ENCODE peak calls at places on chromosomes 12 and 14, in eight cellular contexts. F, P, X, W, O, N, Y and R are unnamed samples.

GRCh38 chr14:33057585-33057984 is 118.9 kb downstream of the NPAS3 start:
- DNase-seq in F (no peak), P (no peak), X (no peak), W (no peak), O (no peak), N (no peak), Y (no peak), R (no peak)

GRCh38 chr14:51534623-51535022 is 117.1 kb upstream of the FRMD6 start:
- DNase-seq in F (no peak), P (no peak), X (peak; percentile 68), W (no peak), O (no peak), N (no peak), Y (no peak), R (no peak)

GRCh38 chr12:132400011-132400641 is 70.7 kb upstream of the GALNT9 start:
- DNase-seq in F (no peak), P (peak; percentile 16), X (no peak), W (no peak), O (no peak), N (no peak), Y (peak; percentile 28), R (no peak)

GRCh38 chr12:6135071-6135470 is 10.6 kb upstream of the VWF start:
- DNase-seq in F (no peak), P (no peak), X (no peak), W (no peak), O (no peak), N (no peak), Y (no peak), R (no peak)

GRCh38 chr12:77751939-77752338 is 78.8 kb upstream of the NAV3 start:
- DNase-seq in F (no peak), P (no peak), X (no peak), W (no peak), O (no peak), N (no peak), Y (no peak), R (no peak)

GRCh38 chr12:24304285-24304684 is 354.8 kb upstream of the SOX5 start:
- DNase-seq in F (no peak), P (no peak), X (no peak), W (no peak), O (no peak), N (no peak), Y (no peak), R (no peak)

GRCh38 chr14:32590157-32590556 is 261.1 kb downstream of the AKAP6 start:
- DNase-seq in F (no peak), P (no peak), X (no peak), W (no peak), O (no peak), N (no peak), Y (no peak), R (no peak)

GRCh38 chr12:7628401-7628961 is 37.2 kb downstream of the APOBEC1 start:
- DNase-seq in F (no peak), P (no peak), X (no peak), W (no peak), O (peak; percentile 50), N (no peak), Y (peak; percentile 31), R (no peak)

GRCh38 chr14:30620178-30620577 is 1.9 kb upstream of the SCFD1 start:
- DNase-seq in F (no peak), P (no peak), X (peak; percentile 42), W (no peak), O (no peak), N (peak; percentile 34), Y (no peak), R (no peak)

GRCh38 chr12:29518407-29518806 is 20.9 kb upstream of the OVCH1 start:
- DNase-seq in F (no peak), P (no peak), X (no peak), W (no peak), O (no peak), N (no peak), Y (no peak), R (no peak)

GRCh38 chr14:75150150-75150549 is 23.3 kb upstream of the NEK9 start:
- DNase-seq in F (no peak), P (no peak), X (peak; percentile 57), W (no peak), O (no peak), N (no peak), Y (no peak), R (no peak)

GRCh38 chr14:89186850-89187376 is 230.1 kb downstream of the FOXN3 start:
- DNase-seq in F (no peak), P (no peak), X (peak; percentile 4), W (no peak), O (no peak), N (no peak), Y (no peak), R (no peak)

GRCh38 chr12:9940370-9940769 is 8.2 kb upstream of the CLEC2A start:
- DNase-seq in F (no peak), P (no peak), X (no peak), W (no peak), O (no peak), N (no peak), Y (no peak), R (peak; percentile 25)

GRCh38 chr14:101501341-101501740 is 60.0 kb upstream of the DIO3 start:
- DNase-seq in F (no peak), P (peak; percentile 8), X (no peak), W (no peak), O (peak; percentile 21), N (no peak), Y (peak; percentile 11), R (no peak)

GRCh38 chr12:98332626-98333025 is 182.8 kb upstream of the TMPO start:
- DNase-seq in F (no peak), P (no peak), X (no peak), W (no peak), O (no peak), N (no peak), Y (no peak), R (no peak)
- TF ChIP-seq CTCF in F (no peak), P (no peak), X (no peak), W (no peak), O (no peak), N (no peak), Y (no peak), R (no peak)

GRCh38 chr12:85923767-85924331 is 49.8 kb downstream of the NTS start:
- DNase-seq in F (no peak), P (no peak), X (peak; percentile 44), W (no peak), O (no peak), N (peak; percentile 7), Y (no peak), R (no peak)

GRCh38 chr12:85920324-85920947 is 46.3 kb downstream of the NTS start:
- DNase-seq in F (no peak), P (no peak), X (peak; percentile 42), W (peak; percentile 13), O (no peak), N (no peak), Y (no peak), R (no peak)
- TF ChIP-seq CTCF in F (peak; percentile 34), P (peak; percentile 67), X (peak; percentile 30), W (peak; percentile 54), O (peak; percentile 95), N (peak; percentile 4), Y (peak; percentile 93), R (peak; percentile 53)

GRCh38 chr12:56257491-56258067 is 605 bp downstream of the ANKRD52 start:
- DNase-seq in F (no peak), P (no peak), X (peak; percentile 44), W (no peak), O (peak; percentile 47), N (no peak), Y (peak; percentile 65), R (peak; percentile 5)
- TF ChIP-seq CTCF in F (no peak), P (no peak), X (peak; percentile 24), W (peak; percentile 34), O (no peak), N (no peak), Y (no peak), R (no peak)

GRCh38 chr14:44149597-44149996 is 357.5 kb downstream of the FSCB start:
- DNase-seq in F (peak; percentile 74), P (no peak), X (peak; percentile 17), W (no peak), O (no peak), N (no peak), Y (peak; percentile 60), R (peak; percentile 1)
- TF ChIP-seq CTCF in F (peak; percentile 85), P (no peak), X (peak; percentile 32), W (peak; percentile 48), O (no peak), N (no peak), Y (peak; percentile 43), R (no peak)

DNA sequence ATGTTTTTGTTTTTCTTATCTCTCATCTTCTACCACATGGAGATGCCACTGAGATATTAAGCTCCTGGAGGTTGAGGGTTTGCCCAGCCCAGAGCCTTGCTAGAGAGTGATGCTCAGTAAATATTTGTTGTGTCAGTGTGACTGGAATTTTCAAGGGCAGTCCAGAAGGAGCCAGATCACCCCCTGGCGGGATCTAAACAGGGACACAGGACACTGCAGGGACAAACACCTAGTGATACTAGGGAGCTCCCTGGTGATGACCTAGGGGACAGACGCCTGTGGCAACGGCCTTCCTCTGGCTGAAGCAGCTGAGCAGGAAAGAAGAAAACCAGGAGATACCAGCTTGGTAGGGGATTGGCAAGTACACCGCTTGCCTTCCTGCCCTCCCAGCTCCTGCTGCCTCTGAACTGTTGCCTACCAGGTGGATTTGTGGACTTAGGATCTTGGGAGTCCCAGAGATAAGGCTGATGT is 714.4 kb upstream of the TBX3 start:
- DNase-seq in F (no peak), P (no peak), X (peak; percentile 14), W (no peak), O (no peak), N (no peak), Y (no peak), R (no peak)
- TF ChIP-seq CTCF in F (no peak), P (no peak), X (peak; percentile 32), W (peak; percentile 41), O (no peak), N (no peak), Y (no peak), R (no peak)

GRCh38 chr12:109389146-109389545 is 41.4 kb downstream of the MYO1H start:
- DNase-seq in F (no peak), P (no peak), X (no peak), W (no peak), O (no peak), N (no peak), Y (peak; percentile 25), R (peak; percentile 5)

GRCh38 chr12:109385339-109386078 is 37.8 kb downstream of the MYO1H start:
- DNase-seq in F (no peak), P (no peak), X (peak; percentile 65), W (no peak), O (no peak), N (no peak), Y (no peak), R (no peak)

GRCh38 chr12:109386079-109386473 is 38.4 kb downstream of the MYO1H start:
- DNase-seq in F (no peak), P (no peak), X (no peak), W (no peak), O (no peak), N (no peak), Y (no peak), R (no peak)

GRCh38 chr12:109387425-109388166 is 39.9 kb downstream of the MYO1H start:
- DNase-seq in F (no peak), P (no peak), X (peak; percentile 13), W (no peak), O (no peak), N (no peak), Y (no peak), R (no peak)

DNA sequence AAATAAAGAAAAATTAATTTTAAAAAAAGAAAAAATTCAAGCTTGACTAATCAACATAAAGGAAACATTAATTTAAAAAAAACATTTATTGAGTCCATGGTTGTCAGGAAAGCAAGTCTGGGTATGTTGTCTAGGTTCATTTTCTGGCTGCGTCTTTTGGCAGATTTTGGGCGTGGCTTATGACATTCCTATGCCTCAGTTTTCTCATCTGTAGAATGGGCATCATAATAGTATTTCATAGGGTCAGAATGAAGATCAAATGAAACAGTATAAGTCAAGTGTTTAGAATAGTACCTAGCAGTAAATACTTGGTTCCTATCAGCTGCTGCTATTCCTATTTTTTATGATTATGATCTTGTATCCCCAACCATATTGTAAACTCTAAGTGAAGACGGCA is 40.5 kb downstream of the MYO1H start:
- DNase-seq in F (no peak), P (no peak), X (no peak), W (no peak), O (no peak), N (no peak), Y (no peak), R (no peak)
- TF ChIP-seq CTCF in F (no peak), P (no peak), X (no peak), W (no peak), O (no peak), N (no peak), Y (no peak), R (no peak)